ENCODE peak calls at places on chromosomes 13 and 19, in ten cellular contexts. W is endothelial cell of umbilical vein, G is foreskin fibroblast, Z is prostate gland, K is NB4, Q is Peyer's patch, H is body of pancreas, A is hepatocyte, X is GM10248, P is kidney epithelial cell. J is an unnamed sample.

GRCh38 chr13:20006206-20006605 is 47.7 kb downstream of the ZMYM2 start:
- DNase-seq in W (peak), G (peak), Z (no peak), K (no peak), Q (no peak), H (no peak), A (no peak), X (no peak), P (no peak), J (no peak)

GRCh38 chr13:89307278-89307677 is 1636.1 kb downstream of the SLITRK5 start:
- DNase-seq in W (no peak), G (no peak), Z (no peak), K (no peak), Q (no peak), H (no peak), A (no peak), X (no peak), P (no peak), J (no peak)

GRCh38 chr19:36106991-36107390 is 4.0 kb upstream of the OVOL3 start:
- DNase-seq in W (no peak), G (no peak), Z (no peak), K (no peak), Q (no peak), H (no peak), A (no peak), X (no peak), P (no peak), J (no peak)

GRCh38 chr19:46717716-46718143 is 816 bp upstream of the PRKD2 start:
- DNase-seq in W (no peak), G (no peak), Z (no peak), K (peak), Q (no peak), H (no peak), A (no peak), X (no peak), P (no peak), J (no peak)

GRCh38 chr13:48580886-48581285 is 48.0 kb upstream of the RCBTB2 start:
- DNase-seq in W (no peak), G (no peak), Z (no peak), K (no peak), Q (no peak), H (no peak), A (no peak), X (no peak), P (no peak), J (no peak)

GRCh38 chr13:109668433-109669233 is 117.8 kb downstream of the IRS2 start:
- DNase-seq in W (no peak), G (no peak), Z (no peak), K (no peak), Q (no peak), H (no peak), A (no peak), X (no peak), P (no peak), J (no peak)

GRCh38 chr19:12975221-12975756 is 5.9 kb downstream of the DAND5 start:
- DNase-seq in W (no peak), G (no peak), Z (no peak), K (no peak), Q (no peak), H (no peak), A (no peak), X (no peak), P (no peak), J (no peak)

GRCh38 chr19:34503546-34504272 is 22.2 kb downstream of the WTIP start:
- DNase-seq in W (no peak), G (no peak), Z (no peak), K (no peak), Q (peak), H (no peak), A (no peak), X (peak), P (no peak), J (no peak)

GRCh38 chr19:49224856-49225255 is 67.3 kb downstream of the TRPM4 start:
- DNase-seq in W (peak), G (peak), Z (peak), K (peak), Q (peak), H (peak), A (peak), X (no peak), P (no peak), J (peak)

DNA sequence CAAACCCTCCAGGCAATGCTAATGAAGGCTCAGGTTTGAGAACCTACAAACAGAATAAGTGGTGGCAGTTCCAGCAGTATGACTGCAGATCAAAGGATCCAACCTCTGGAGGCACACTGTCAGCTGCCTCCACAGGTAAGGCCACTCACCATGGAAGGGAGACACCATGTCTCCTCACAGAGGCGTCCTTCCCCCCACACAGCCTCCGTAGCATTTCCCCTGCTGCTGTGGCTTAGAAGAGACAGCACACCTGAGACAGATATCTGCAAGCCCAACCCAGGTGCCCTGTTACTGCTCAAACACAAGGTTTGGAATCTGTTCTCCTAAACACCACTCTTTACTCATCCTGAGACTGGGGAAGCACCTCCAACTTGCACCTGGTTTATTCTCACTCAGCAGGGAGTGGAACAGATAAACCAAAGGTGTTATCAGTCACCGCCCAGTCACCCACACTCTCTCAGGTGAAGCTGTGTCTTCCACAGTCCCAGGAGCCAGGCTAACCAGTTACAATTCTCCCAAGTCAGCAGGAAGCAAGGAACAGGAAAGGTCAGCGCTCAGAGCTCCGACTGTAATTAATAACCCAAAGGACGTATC is 311.2 kb downstream of the FOXO1 start:
- DNase-seq in W (no peak), G (no peak), Z (no peak), K (no peak), Q (no peak), H (no peak), A (peak), X (no peak), P (no peak), J (no peak)
- TF ChIP-seq CTCF in W (no peak), G (no peak), Z (no peak), K (no peak), Q (no peak), H (no peak), A (no peak), X (no peak), P (no peak), J (no peak)

GRCh38 chr13:93867481-93867880 is 612.0 kb downstream of the DCT start:
- DNase-seq in W (no peak), G (peak), Z (no peak), K (no peak), Q (no peak), H (no peak), A (no peak), X (no peak), P (no peak), J (no peak)
- TF ChIP-seq CTCF in W (no peak), G (no peak), Z (no peak), K (no peak), Q (no peak), H (no peak), A (no peak), X (no peak), P (no peak), J (no peak)

GRCh38 chr13:99225078-99225477 is 24.4 kb downstream of the UBAC2 start:
- DNase-seq in W (no peak), G (no peak), Z (no peak), K (peak), Q (no peak), H (no peak), A (no peak), X (no peak), P (no peak), J (no peak)

GRCh38 chr13:99227331-99227900 is 26.8 kb downstream of the UBAC2 start:
- DNase-seq in W (no peak), G (no peak), Z (no peak), K (no peak), Q (no peak), H (no peak), A (no peak), X (no peak), P (no peak), J (no peak)

GRCh38 chr13:99224019-99224418 is 23.4 kb downstream of the UBAC2 start:
- DNase-seq in W (no peak), G (no peak), Z (no peak), K (peak), Q (no peak), H (no peak), A (no peak), X (no peak), P (no peak), J (no peak)

GRCh38 chr13:99227909-99228688 is 27.4 kb downstream of the UBAC2 start:
- DNase-seq in W (no peak), G (no peak), Z (no peak), K (peak), Q (no peak), H (no peak), A (no peak), X (no peak), P (no peak), J (no peak)

GRCh38 chr13:99226493-99226892 is 25.8 kb downstream of the UBAC2 start:
- DNase-seq in W (no peak), G (no peak), Z (no peak), K (no peak), Q (no peak), H (no peak), A (no peak), X (no peak), P (no peak), J (no peak)
- TF ChIP-seq CTCF in W (no peak), G (no peak), Z (no peak), K (no peak), Q (no peak), H (no peak), A (no peak), X (no peak), P (no peak), J (no peak)

DNA sequence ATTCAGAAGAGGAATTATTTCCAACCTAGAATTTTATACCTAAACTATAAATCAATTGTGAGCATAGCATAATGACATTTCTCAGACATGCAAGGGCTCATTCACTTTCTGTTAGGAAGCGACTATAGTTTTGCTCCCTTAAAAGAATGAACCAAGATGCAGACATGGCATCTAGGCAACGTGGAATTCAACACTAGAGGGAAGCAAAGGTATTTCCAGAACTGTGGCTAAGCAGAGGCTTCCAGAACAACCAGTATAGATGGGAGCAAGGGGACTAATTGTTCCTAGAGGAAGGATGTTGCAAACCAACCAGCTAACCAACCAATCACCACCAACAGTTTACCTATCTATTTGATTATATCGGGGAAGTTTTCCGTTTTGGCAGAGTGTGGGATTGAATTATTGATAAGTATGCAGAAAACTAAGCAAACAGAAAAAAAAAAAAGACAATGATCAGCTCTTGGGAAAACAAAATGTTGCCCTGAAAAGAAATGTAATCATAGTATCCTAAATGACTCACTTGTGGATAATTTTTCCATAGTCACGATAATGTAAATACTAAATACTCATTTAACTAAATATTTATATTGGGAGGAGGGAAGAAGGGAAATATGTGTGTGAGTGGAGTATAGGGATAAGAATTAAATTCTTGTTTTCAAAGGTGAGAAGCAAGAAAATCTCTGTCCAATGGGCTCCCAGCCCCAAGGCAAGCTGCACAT is 21.1 kb downstream of the ARL11 start:
- DNase-seq in W (peak), G (no peak), Z (no peak), K (no peak), Q (no peak), H (no peak), A (peak), X (no peak), P (no peak), J (no peak)
- TF ChIP-seq CTCF in W (peak), G (peak), Z (no peak), K (peak), Q (peak), H (peak), A (peak), X (no peak), P (peak), J (peak)

GRCh38 chr19:30662211-30662861 is 290.2 kb downstream of the ZNF536 start:
- DNase-seq in W (no peak), G (peak), Z (no peak), K (no peak), Q (no peak), H (peak), A (no peak), X (no peak), P (no peak), J (no peak)

GRCh38 chr19:30665449-30665848 is 293.3 kb downstream of the ZNF536 start:
- DNase-seq in W (no peak), G (no peak), Z (no peak), K (no peak), Q (no peak), H (peak), A (no peak), X (no peak), P (no peak), J (no peak)

GRCh38 chr19:30666301-30666803 is 294.2 kb downstream of the ZNF536 start:
- DNase-seq in W (peak), G (peak), Z (no peak), K (peak), Q (peak), H (peak), A (peak), X (peak), P (no peak), J (no peak)

GRCh38 chr19:30667227-30667626 is 295.0 kb downstream of the ZNF536 start:
- DNase-seq in W (no peak), G (no peak), Z (no peak), K (no peak), Q (no peak), H (no peak), A (no peak), X (no peak), P (no peak), J (no peak)

DNA sequence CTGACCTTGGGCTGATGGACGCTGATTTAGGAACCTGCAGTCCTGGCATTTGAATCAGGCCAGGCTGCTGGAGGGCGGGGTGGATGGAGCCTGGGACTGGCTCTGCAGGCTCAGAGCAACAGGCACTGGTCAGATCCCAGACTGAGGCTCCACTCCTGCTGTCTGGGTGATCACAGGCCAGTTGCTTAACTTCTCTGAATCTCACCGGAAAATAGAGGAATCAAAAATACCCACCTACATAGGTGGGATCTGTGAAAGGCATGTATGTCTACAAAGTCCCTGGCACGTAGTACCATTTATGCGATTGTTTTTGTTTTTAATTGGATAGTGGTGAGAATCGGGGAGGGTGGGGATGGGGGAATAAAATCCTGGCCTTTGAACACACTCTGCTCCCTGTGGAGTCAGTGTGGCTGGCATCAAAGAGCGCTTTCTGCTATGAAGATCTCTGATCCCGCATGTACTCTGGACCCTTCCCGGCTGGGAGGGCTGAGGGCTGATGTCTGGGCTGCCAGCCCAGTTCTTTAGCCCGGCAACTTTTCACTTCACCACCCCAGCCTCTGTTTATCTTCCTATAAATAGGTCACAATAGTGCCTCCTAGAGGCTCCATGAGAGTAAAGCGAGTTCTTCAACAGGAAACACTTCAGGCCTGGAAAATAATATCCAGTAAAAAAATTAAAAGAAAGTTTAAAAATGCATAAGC is 292.3 kb downstream of the ZNF536 start:
- DNase-seq in W (no peak), G (peak), Z (peak), K (peak), Q (peak), H (peak), A (peak), X (no peak), P (no peak), J (no peak)
- TF ChIP-seq CTCF in W (peak), G (peak), Z (peak), K (peak), Q (peak), H (peak), A (peak), X (no peak), P (peak), J (peak)